ENCODE peak calls at places on chromosomes 6 and 20, in nine cellular contexts. V is AG04449; O is AG09319; P is small intestine; F is NCI-H510A treated with DMSO at 0.1 percent for 48 hours; U is A549; A is DMS79; S is effector CD4-positive, alpha-beta T cell; Z is GM13976. C is an unnamed sample.

GRCh38 chr20:45919951-45920794 is 8.2 kb upstream of the PLTP start:
- DNase-seq in V (no peak), O (no peak), P (no peak), F (no peak), U (no peak), A (no peak), S (no peak), Z (no peak), C (no peak)

GRCh38 chr20:16846011-16846410 is 97.9 kb downstream of the OTOR start:
- DNase-seq in V (peak), O (no peak), P (no peak), F (no peak), U (no peak), A (no peak), S (no peak), Z (no peak), C (no peak)

GRCh38 chr20:25000268-25000801 is 7.8 kb upstream of the APMAP start:
- DNase-seq in V (peak), O (peak), P (peak), F (peak), U (peak), A (peak), S (no peak), Z (no peak), C (no peak)

GRCh38 chr6:9485992-9486391 is 928.9 kb downstream of the TFAP2A start:
- DNase-seq in V (no peak), O (no peak), P (no peak), F (no peak), U (no peak), A (no peak), S (no peak), Z (no peak), C (no peak)

GRCh38 chr6:69061066-69061465 is 426.0 kb downstream of the ADGRB3 start:
- DNase-seq in V (no peak), O (no peak), P (no peak), F (no peak), U (no peak), A (no peak), S (no peak), Z (no peak), C (no peak)

GRCh38 chr20:52103911-52104545 is 87.6 kb downstream of the ZFP64 start:
- DNase-seq in V (no peak), O (no peak), P (no peak), F (no peak), U (no peak), A (no peak), S (no peak), Z (peak), C (peak)

GRCh38 chr20:17617868-17618672 is 48.2 kb downstream of the DSTN start:
- DNase-seq in V (no peak), O (no peak), P (no peak), F (no peak), U (no peak), A (peak), S (no peak), Z (peak), C (no peak)

GRCh38 chr20:34581341-34582189 is 23.0 kb downstream of the MAP1LC3A start:
- DNase-seq in V (no peak), O (no peak), P (no peak), F (no peak), U (no peak), A (no peak), S (no peak), Z (peak), C (peak)

GRCh38 chr6:117837268-117837667 is 69.8 kb upstream of the SLC35F1 start:
- DNase-seq in V (no peak), O (no peak), P (no peak), F (no peak), U (no peak), A (no peak), S (no peak), Z (no peak), C (no peak)

GRCh38 chr6:163014736-163015135 is 287.0 kb downstream of the PACRG start:
- DNase-seq in V (no peak), O (no peak), P (no peak), F (no peak), U (no peak), A (no peak), S (no peak), Z (no peak), C (no peak)

GRCh38 chr20:63738687-63739128 is 868 bp upstream of the SLC2A4RG start:
- DNase-seq in V (no peak), O (no peak), P (peak), F (no peak), U (no peak), A (no peak), S (peak), Z (peak), C (peak)

GRCh38 chr6:34393191-34393967 is 910 bp upstream of the NUDT3 start:
- DNase-seq in V (no peak), O (no peak), P (no peak), F (no peak), U (no peak), A (no peak), S (no peak), Z (no peak), C (no peak)

C was measured in GM10248.